ENCODE peak calls at places on chromosomes 5 and 9, in seven cellular contexts. J is IMR-90, P is lower lobe of right lung, X is GM13977, D is mucosa of descending colon, T is heart right ventricle, S is PC-9. R is an unnamed sample.

GRCh38 chr9:115882911-115883310 is 270.7 kb upstream of the PAPPA start:
- DNase-seq in X (no peak), J (peak), D (no peak), P (no peak), T (no peak), S (no peak), R (no peak)

GRCh38 chr9:27532046-27532445 is 2.4 kb upstream of the MOB3B start:
- DNase-seq in X (no peak), J (no peak), D (no peak), P (no peak), S (no peak), T (no peak), R (no peak)

GRCh38 chr5:116571568-116572321 is 2.9 kb downstream of the SEMA6A start:
- DNase-seq in S (no peak), T (no peak), X (no peak), P (no peak), J (no peak), D (no peak), R (no peak)

GRCh38 chr5:155943516-155944407 is 383.2 kb upstream of the SGCD start:
- DNase-seq in P (no peak), T (peak), S (peak), D (peak), J (peak), X (peak), R (peak)

GRCh38 chr5:77337716-77338115 is 127.2 kb downstream of the PDE8B start:
- DNase-seq in X (no peak), T (no peak), J (no peak), P (no peak), S (no peak), D (no peak), R (no peak)

GRCh38 chr5:180467576-180467975 is 26.6 kb upstream of the CNOT6 start:
- DNase-seq in D (no peak), T (no peak), X (no peak), S (no peak), P (no peak), J (no peak), R (no peak)

GRCh38 chr9:88980732-88981336 is 10.4 kb upstream of the S1PR3 start:
- DNase-seq in S (no peak), T (no peak), D (no peak), J (peak), X (no peak), P (no peak), R (no peak)

GRCh38 chr5:56429110-56429561 is 196.0 kb upstream of the ANKRD55 start:
- DNase-seq in D (no peak), T (peak), P (no peak), S (peak), J (no peak), X (no peak), R (no peak)

DNA sequence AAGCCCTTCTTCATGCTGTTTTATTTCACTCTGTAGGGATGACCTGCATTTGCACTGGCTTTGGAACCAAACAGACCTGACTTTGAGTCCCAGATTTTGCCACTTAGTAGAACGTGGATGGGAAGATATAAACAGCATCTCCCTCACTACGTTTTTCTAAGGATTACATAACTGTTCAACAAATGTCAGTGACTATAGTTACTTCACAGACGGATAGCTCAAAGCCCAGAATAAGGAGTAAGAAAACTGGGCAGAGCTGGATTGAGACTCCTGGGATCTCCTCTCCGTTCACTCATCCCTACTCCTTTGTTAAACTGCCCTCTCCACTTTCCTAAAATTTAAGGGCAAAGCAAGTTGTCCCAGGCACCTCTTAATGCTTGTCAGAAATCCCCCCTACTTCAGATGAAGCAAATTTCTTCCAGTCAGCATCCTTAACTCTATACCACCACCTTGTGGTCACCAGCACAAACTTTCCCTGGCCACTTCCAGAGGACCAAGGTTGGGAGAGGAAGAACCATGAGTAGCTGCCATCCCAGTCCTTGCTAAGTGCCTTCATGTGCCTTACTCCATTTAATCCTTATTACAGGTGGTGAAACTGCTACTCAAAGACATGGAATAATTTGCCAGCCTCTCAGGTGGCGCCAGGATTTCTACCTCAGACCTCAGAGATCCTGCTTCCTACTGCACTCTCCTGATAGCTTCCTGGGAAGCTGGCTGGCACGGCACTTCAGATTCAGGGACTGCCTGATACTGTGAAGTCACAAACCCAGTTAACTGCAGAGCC is 38.4 kb downstream of the EGR1 start:
- DNase-seq in S (peak), J (peak), X (peak), T (peak), P (no peak), D (no peak), R (peak)
- TF ChIP-seq CTCF in S (peak), J (peak), X (peak), T (peak), P (peak), D (peak), R (peak)

DNA sequence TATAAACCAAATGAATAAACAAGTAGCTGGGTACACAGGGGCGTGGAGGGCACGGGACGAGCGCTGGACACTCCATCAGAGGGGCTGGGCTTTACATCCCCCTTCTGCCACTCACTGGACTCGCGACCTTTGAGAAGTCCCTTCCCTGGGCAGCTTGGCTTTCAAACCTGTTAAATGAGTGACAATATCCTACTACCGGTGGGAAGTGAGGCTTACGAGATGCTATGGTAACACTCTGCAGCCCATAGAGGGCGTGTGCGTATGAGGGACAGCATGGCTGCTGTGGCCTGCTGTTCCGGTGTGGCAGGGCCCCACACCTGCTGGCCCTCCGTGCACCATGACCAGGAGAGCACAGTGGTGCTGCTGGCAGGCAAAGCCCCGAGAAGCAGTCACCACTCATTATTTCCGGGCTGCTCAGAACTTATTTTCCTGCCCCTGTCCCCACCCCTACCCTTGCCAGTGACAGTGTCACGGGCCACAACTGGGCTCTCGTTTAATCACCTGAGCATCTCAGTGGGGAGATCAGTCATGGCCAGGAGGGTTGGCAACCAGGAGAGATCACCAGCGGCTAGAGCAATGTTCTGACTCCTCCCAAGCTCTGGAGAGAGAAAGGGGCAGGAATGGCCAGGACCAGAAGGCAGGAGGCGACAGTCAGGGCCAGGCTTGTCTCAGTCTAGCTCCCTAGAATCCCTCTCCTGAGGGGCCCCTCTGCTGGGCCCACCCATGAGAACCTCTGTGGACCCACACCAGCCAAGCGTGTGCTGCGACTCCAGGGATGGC is 10.5 kb downstream of the CLTB start:
- DNase-seq in P (no peak), D (peak), X (no peak), T (no peak), J (no peak), S (no peak), R (no peak)
- TF ChIP-seq CTCF in P (no peak), D (peak), X (peak), T (no peak), J (no peak), S (no peak), R (no peak)

GRCh38 chr9:98396236-98396635 is 140.8 kb upstream of the TBC1D2 start:
- DNase-seq in P (no peak), X (no peak), J (no peak), S (no peak), D (no peak), T (no peak), R (no peak)

GRCh38 chr9:98401140-98402025 is 145.9 kb upstream of the TBC1D2 start:
- DNase-seq in T (peak), P (no peak), X (no peak), S (no peak), D (no peak), J (peak), R (no peak)

GRCh38 chr9:98402272-98402840 is 146.9 kb upstream of the TBC1D2 start:
- DNase-seq in X (no peak), S (no peak), T (no peak), D (no peak), J (no peak), P (no peak), R (no peak)

GRCh38 chr9:98403715-98404114 is 148.3 kb upstream of the TBC1D2 start:
- DNase-seq in D (no peak), X (no peak), S (no peak), T (no peak), P (no peak), J (no peak), R (no peak)

DNA sequence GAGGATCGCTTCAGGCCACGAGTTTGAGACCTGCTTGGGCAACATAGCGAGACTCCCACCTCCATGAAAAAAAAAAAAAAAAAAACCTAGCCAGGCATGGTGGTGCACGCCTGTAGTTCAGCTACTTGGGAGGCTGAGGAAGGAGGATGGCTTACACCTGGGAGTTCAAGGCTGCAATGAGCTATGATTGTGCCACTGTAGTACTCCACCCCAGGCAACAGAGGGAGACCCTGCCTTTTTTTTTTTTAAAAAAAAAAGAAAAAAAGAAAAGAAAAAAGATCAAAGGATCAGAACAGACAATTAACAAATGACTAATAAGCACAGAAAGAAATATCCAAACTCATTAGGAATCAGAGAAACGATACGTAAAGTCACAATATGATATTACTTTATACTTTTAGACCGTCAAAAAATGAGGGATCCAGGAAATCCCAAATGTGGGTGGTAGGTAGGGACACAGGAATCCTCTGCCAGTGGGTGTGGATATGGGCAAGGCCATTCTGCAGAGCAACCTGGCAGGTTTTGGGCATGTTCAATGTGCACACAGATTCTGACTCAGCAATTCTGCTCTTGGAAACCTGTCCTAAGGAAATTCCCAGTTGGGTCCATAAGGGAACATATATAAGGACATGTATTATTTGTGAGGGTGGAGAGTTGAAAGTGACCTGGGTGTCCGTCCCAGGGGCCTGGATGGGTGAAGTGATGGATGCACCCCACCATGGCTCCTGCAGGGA is 144.7 kb upstream of the TBC1D2 start:
- DNase-seq in T (no peak), X (no peak), D (no peak), S (no peak), J (no peak), P (no peak), R (no peak)
- TF ChIP-seq CTCF in T (no peak), X (no peak), D (no peak), S (no peak), J (no peak), P (no peak), R (no peak)

GRCh38 chr9:9790216-9790872 is 822.5 kb downstream of the PTPRD start:
- DNase-seq in D (no peak), P (no peak), X (peak), S (peak), T (no peak), J (no peak), R (peak)

GRCh38 chr9:9792144-9792857 is 820.5 kb downstream of the PTPRD start:
- DNase-seq in T (no peak), S (no peak), P (no peak), D (no peak), X (no peak), J (no peak), R (no peak)

GRCh38 chr9:9791621-9792020 is 821.2 kb downstream of the PTPRD start:
- DNase-seq in J (no peak), P (no peak), S (no peak), D (no peak), T (no peak), X (no peak), R (no peak)
- TF ChIP-seq CTCF in J (no peak), P (no peak), S (peak), D (no peak), T (peak), X (no peak), R (no peak)

GRCh38 chr9:128150594-128151342 is 1.5 kb downstream of the LCN2 start:
- DNase-seq in X (no peak), P (peak), T (no peak), S (peak), J (no peak), D (peak), R (peak)
- TF ChIP-seq CTCF in X (peak), P (no peak), T (peak), S (peak), J (peak), D (no peak), R (peak)

DNA sequence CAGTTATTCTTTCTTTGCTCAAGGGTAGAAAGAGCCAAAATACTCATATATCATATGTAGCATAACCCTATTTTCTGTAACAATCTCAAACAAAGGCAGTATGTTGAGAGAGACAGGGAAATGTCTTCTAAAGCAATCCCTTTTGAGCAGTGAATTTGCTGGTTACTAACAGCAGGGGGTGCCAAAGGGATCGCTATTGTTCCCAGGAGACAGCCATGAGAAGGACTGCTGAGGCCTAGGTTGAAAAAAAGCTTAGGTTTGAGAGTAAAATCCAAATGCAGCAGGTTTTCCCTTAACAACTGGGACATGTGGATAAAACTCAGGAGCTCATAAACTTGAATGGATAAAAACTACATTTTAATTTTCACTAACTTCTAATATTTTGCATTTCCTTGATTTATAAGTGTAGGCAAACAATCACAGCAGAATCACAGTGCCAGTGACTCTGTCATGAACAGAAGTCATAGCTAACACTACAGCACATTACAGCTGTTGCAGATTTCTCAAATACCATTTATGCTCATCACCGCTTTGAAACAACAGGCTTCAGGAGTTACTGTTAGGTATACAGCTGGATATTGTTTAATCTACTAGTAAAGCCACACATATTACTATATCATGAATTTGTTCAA is 148.4 kb downstream of the MAPKAP1 start:
- DNase-seq in X (peak), D (no peak), T (peak), P (no peak), J (peak), S (peak), R (peak)
- TF ChIP-seq CTCF in X (peak), D (peak), T (peak), P (peak), J (peak), S (peak), R (peak)

GRCh38 chr9:77752566-77752965 is 104.4 kb upstream of the GNA14 start:
- DNase-seq in T (no peak), S (no peak), X (no peak), P (no peak), D (no peak), J (peak), R (no peak)
- TF ChIP-seq CTCF in T (no peak), S (no peak), X (no peak), P (no peak), D (no peak), J (peak), R (no peak)